ENCODE peak calls at places on chromosomes 12 and 14, in six cellular contexts. Q is SK-N-SH, L is HCT116, V is K562, A is GM12878, H is HepG2. P is an unnamed sample.

GRCh38 chr12:12273291-12273957 is 6.6 kb upstream of the LRP6 start:
- DNase-seq in H (no peak), L (no peak), V (no peak), Q (no peak), A (no peak), P (no peak)

GRCh38 chr14:104318558-104319488 is 180.4 kb downstream of the KIF26A start:
- DNase-seq in H (no peak), Q (no peak), A (no peak), L (no peak), V (no peak), P (no peak)

GRCh38 chr14:92653162-92653651 is 95.2 kb downstream of the LGMN start:
- DNase-seq in V (no peak), L (no peak), A (no peak), Q (no peak), H (no peak), P (no peak)

GRCh38 chr14:70995671-70996070 is 88.4 kb downstream of the PCNX1 start:
- DNase-seq in V (peak), Q (no peak), L (no peak), H (peak), A (no peak), P (no peak)

GRCh38 chr12:82876075-82876474 is 189.4 kb downstream of the TMTC2 start:
- DNase-seq in H (no peak), V (no peak), A (no peak), Q (no peak), L (no peak), P (no peak)

GRCh38 chr12:26941251-26941650 is 3.0 kb downstream of the FGFR1OP2 start:
- DNase-seq in L (no peak), A (no peak), Q (no peak), V (no peak), H (no peak), P (no peak)

GRCh38 chr12:4908694-4909396 is 860 bp upstream of the KCNA1 start:
- DNase-seq in V (no peak), H (no peak), A (no peak), L (no peak), Q (peak), P (no peak)

GRCh38 chr12:19882418-19882817 is 443.1 kb downstream of the AEBP2 start:
- DNase-seq in V (no peak), L (no peak), A (no peak), Q (no peak), H (no peak), P (no peak)

GRCh38 chr12:27285395-27285794 is 41.3 kb downstream of the STK38L start:
- DNase-seq in V (no peak), A (no peak), H (no peak), Q (no peak), L (no peak), P (no peak)

GRCh38 chr12:94418517-94418916 is 41.1 kb downstream of the CEP83 start:
- DNase-seq in V (no peak), A (no peak), H (peak), L (no peak), Q (no peak), P (no peak)

GRCh38 chr12:120181991-120182631 is 12.4 kb downstream of the GCN1 start:
- DNase-seq in V (no peak), A (no peak), Q (no peak), L (no peak), H (peak), P (no peak)

GRCh38 chr12:52391618-52392002 is 6.2 kb upstream of the KRT84 start:
- DNase-seq in L (no peak), A (no peak), H (no peak), V (no peak), Q (peak), P (no peak)

GRCh38 chr12:65100140-65100539 is 21.0 kb downstream of the WIF1 start:
- DNase-seq in V (no peak), A (no peak), L (no peak), H (peak), Q (no peak), P (peak)

GRCh38 chr12:69059465-69060457 is 126.8 kb upstream of the CPM start:
- DNase-seq in L (peak), H (no peak), A (no peak), Q (no peak), V (no peak), P (no peak)

GRCh38 chr12:6567824-6568617 is at the start of gene NOP2:
- DNase-seq in Q (peak), A (peak), V (peak), H (peak), L (peak), P (peak)

GRCh38 chr14:69252851-69253250 is 7.1 kb upstream of the GALNT16 start:
- DNase-seq in L (no peak), V (no peak), H (no peak), A (no peak), Q (no peak), P (no peak)

GRCh38 chr12:27970981-27971489 is 1.5 kb downstream of the PTHLH start:
- DNase-seq in V (no peak), L (no peak), H (no peak), Q (peak), A (no peak), P (no peak)

GRCh38 chr14:93788557-93789365 is 476 bp upstream of the PRIMA1 start:
- DNase-seq in L (no peak), H (no peak), A (no peak), V (no peak), Q (peak), P (peak)

GRCh38 chr12:127083028-127083949 is 1183.7 kb upstream of the TMEM132C start:
- DNase-seq in H (peak), V (peak), A (peak), Q (peak), L (peak), P (peak)

GRCh38 chr12:81245918-81246611 is 168.2 kb downstream of the ACSS3 start:
- DNase-seq in V (no peak), H (no peak), A (no peak), Q (no peak), L (no peak), P (no peak)

GRCh38 chr14:93186961-93187360 is 1.8 kb downstream of the LYSET start:
- DNase-seq in A (no peak), V (no peak), Q (no peak), L (no peak), H (no peak), P (no peak)

GRCh38 chr14:94088516-94088915 is 7.4 kb downstream of the IFI27L1 start:
- DNase-seq in Q (no peak), H (no peak), A (no peak), L (no peak), V (no peak), P (no peak)

DNA sequence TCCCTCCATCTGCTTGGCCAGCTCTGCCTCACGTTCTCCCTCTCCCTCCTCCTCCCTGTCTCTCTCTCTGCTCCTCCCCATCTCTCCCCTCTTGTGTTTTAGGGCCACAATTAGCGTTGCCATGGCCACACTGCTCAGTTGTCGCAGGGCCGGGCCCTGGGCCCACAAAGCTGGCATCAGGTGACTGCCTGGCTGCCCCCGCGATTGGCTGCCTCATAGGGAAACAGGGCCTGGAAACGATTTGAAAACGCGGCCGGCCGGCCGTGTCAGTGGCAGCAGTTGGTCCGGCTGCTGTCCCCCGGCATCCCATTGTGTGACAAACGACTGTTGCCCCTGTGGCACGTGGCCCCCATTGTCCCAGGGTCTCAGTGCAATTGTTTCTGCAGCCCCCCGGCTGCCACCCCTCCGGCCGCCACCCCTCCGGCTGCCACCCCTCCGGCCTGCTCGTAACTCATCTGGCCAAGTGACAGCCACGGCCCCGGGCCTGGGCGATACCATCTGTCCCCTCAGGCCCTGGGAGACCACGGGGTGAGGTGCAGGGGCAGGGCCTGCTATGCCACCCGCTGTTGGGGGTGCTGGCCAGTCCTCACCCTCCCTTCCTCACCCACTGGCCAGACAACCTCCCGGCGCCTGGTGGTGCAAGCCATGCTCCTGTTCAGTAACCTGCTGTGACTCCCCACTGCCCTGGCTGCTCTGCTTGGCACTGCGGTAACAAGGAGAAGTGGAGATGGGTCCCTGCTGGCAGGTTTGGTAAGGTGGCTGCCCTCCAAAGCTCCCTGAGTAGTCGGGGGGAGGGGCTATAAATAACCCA is 17.3 kb downstream of the FOXN4 start:
- DNase-seq in Q (peak), A (no peak), L (no peak), H (no peak), V (no peak), P (no peak)
- TF ChIP-seq JUND in Q (no peak), A (no peak), L (no peak), H (no peak), V (no peak), P (no peak)

DNA sequence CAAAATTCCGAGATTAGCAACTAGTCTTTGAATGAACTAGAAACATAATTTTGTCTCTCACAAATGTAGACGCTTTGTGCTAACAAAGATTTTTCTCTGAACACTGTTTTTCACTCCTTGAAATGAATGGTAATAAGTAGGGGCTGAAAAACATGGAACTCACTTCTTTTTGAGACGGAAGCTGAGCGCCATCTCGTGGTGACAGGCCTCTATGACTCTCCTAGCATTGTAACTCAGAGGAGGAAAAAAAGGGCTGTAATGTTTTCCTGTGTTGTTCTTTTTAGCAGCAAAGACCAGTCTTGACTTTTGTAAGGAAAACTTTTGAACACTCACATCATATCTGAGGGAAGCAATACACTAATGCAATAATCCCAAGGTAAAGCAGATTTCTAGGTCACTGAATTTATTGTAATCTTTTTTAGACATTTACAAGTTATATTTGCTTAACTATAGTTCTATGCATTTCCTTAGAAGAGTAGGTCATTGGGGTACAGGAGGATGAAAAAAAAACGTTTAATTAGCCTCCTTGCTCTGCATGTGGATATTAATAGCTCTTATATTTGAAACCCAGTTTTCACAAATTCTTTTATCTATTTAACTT is 157.3 kb upstream of the FOXG1 start:
- DNase-seq in A (no peak), V (peak), Q (peak), H (peak), L (peak), P (peak)
- TF ChIP-seq JUND in A (no peak), V (no peak), Q (no peak), H (no peak), L (no peak), P (no peak)

GRCh38 chr12:53508534-53509199 is 1.4 kb upstream of the NPFF start:
- DNase-seq in V (peak), L (no peak), Q (peak), H (peak), A (peak), P (peak)
- TF ChIP-seq JUND in V (no peak), L (no peak), Q (no peak), H (no peak), A (no peak), P (no peak)

DNA sequence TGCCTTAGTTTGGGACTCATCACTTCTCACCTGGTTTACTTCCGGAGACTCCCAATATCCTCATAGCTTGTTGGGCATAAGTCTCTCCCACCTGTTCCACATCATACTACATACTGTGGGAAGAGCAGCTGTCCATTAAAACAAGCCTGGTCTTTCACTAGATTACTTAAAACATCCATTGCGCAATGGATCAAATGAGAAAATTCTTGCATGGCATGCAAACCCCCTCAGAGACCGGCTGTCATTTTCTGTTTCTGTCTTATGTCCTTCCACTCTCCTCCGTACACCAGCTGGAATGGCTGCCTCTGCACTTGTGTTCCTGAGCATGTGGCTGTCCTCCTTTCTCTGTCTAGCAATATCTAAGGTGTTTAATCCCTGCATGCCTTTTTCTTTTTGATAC is 265.6 kb downstream of the TMEM117 start:
- DNase-seq in V (no peak), H (no peak), A (no peak), Q (no peak), L (no peak), P (no peak)
- TF ChIP-seq JUND in V (no peak), H (no peak), A (no peak), Q (no peak), L (no peak), P (no peak)

DNA sequence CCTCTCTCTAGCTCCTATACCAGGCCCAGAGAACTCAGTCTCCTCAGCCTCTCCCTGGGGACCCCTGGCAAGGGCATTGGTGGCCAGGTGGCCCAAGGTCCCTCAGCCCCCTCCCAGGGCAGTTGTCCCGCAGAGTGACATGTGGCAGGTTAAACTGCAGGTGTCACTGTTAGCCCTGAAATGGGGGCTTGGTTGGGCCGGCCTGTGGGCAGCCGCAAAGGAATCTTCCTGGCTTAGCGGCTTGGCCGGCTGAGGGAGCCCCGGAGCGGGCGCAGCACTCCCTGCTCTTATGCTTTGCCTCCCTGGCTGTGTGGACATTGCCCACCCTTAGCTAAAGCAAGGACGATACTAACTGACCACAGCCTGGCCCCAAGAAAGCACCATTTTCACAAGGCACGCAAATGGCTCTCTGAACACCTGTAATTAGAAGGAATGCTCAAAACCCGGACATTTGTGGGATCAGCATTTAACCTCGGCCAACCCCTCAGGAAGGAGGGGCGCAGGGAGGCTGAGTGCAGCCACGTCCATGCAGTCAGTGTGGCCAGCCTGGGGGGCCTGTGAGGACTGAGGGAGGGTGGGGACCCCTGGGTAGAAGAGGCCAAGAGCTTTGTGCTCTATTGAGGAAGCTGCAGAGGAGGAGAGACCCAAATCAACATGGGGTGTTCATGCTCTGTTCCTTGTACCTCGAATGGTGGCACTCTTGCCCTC is 82.2 kb downstream of the PAPOLA start:
- DNase-seq in H (peak), A (no peak), V (peak), Q (peak), L (peak), P (peak)
- TF ChIP-seq JUND in H (no peak), A (no peak), V (no peak), Q (no peak), L (no peak), P (no peak)

DNA sequence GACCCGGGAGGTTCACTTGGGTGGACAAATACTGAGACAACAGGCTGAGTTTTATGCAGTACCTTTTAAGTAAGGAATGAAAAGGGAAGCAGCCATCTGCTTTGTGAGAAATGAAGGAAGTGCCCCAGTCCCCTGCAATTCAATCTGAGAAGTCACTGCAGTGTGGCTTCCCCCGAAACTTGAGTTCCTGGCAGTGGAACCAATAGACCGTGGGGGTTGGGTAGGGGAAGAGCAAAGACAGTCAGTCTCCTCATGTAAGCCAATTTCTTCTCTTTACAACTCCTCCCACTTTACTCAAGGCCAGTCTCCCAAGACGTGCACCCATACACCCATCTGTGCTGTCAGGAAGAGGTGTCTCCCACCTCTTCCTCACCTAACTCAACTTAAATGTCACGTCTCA is 206.5 kb downstream of the BCAT1 start:
- DNase-seq in A (peak), V (peak), H (no peak), Q (no peak), L (no peak), P (no peak)
- TF ChIP-seq JUND in A (no peak), V (no peak), H (no peak), Q (no peak), L (no peak), P (no peak)

DNA sequence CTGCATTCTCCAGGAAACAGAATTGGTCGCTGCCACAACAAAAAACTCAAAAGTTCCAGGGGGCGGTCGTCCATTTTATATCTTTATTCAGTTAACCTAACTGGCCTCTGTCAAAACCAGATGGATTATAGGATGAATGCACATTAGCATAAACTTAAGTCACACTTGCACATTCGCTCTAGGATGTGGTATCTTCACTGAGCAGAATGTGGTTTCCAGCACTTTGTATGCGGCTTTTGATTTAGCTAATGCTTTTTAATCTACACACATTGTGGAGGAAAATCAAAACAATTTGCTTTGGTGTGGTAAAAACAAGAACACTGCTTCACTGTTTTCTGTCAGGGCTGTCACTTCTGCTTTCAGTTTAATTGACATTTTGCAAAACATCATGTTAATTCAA is 4.5 kb downstream of the TAS2R50 start:
- DNase-seq in A (peak), Q (no peak), V (no peak), L (no peak), H (no peak), P (no peak)
- TF ChIP-seq JUND in A (no peak), Q (no peak), V (no peak), L (no peak), H (no peak), P (no peak)

P was measured in T47D.